ENCODE peak calls at places on chromosomes 7 and 10, in seven cellular contexts. One of them, this sample, is unnamed.

GRCh38 chr10:15739437-15739970 is 19.8 kb upstream of the ITGA8 start:
- DNase-seq in left colon: no peak
- DNase-seq in neural crest cell: no peak
- DNase-seq in K562: no peak
- DNase-seq in fibroblast of lung: no peak
- DNase-seq in SHP77: no peak
- DNase-seq in DMS153: no peak
- DNase-seq in this sample: no peak

GRCh38 chr10:58350619-58351323 is 16.0 kb downstream of the UBE2D1 start:
- DNase-seq in left colon: no peak
- DNase-seq in fibroblast of lung: no peak
- DNase-seq in SHP77: no peak
- DNase-seq in K562: no peak
- DNase-seq in DMS153: no peak
- DNase-seq in neural crest cell: no peak
- DNase-seq in this sample: no peak

GRCh38 chr10:81575007-81575406 is 300.0 kb upstream of the NRG3 start:
- DNase-seq in K562: no peak
- DNase-seq in left colon: no peak
- DNase-seq in fibroblast of lung: no peak
- DNase-seq in DMS153: no peak
- DNase-seq in SHP77: no peak
- DNase-seq in neural crest cell: no peak
- DNase-seq in this sample: no peak

GRCh38 chr7:23467731-23468720 is 2.3 kb downstream of the IGF2BP3 start:
- DNase-seq in fibroblast of lung: peak
- DNase-seq in K562: peak
- DNase-seq in DMS153: no peak
- DNase-seq in left colon: no peak
- DNase-seq in neural crest cell: peak
- DNase-seq in SHP77: peak
- DNase-seq in this sample: peak

GRCh38 chr7:112185005-112185834 is 21.0 kb downstream of the DOCK4 start:
- DNase-seq in neural crest cell: no peak
- DNase-seq in SHP77: no peak
- DNase-seq in DMS153: no peak
- DNase-seq in K562: no peak
- DNase-seq in fibroblast of lung: no peak
- DNase-seq in left colon: no peak
- DNase-seq in this sample: no peak

GRCh38 chr7:16762177-16762576 is 8.6 kb downstream of the TSPAN13 start:
- DNase-seq in SHP77: no peak
- DNase-seq in neural crest cell: no peak
- DNase-seq in fibroblast of lung: no peak
- DNase-seq in left colon: no peak
- DNase-seq in K562: no peak
- DNase-seq in DMS153: no peak
- DNase-seq in this sample: no peak

GRCh38 chr7:134702366-134703240 is 56.0 kb downstream of the BPGM start:
- DNase-seq in DMS153: no peak
- DNase-seq in SHP77: no peak
- DNase-seq in K562: no peak
- DNase-seq in fibroblast of lung: no peak
- DNase-seq in neural crest cell: no peak
- DNase-seq in left colon: no peak
- DNase-seq in this sample: no peak

GRCh38 chr7:81624021-81624630 is 145.7 kb downstream of the HGF start:
- DNase-seq in fibroblast of lung: peak
- DNase-seq in SHP77: no peak
- DNase-seq in K562: no peak
- DNase-seq in left colon: no peak
- DNase-seq in DMS153: no peak
- DNase-seq in neural crest cell: no peak
- DNase-seq in this sample: no peak

GRCh38 chr7:157310676-157311185 is 26.1 kb upstream of the DNAJB6 start:
- DNase-seq in neural crest cell: no peak
- DNase-seq in K562: no peak
- DNase-seq in left colon: no peak
- DNase-seq in fibroblast of lung: peak
- DNase-seq in DMS153: no peak
- DNase-seq in SHP77: no peak
- DNase-seq in this sample: peak

GRCh38 chr10:119516381-119517234 is 25.9 kb downstream of the RGS10 start:
- DNase-seq in DMS153: no peak
- DNase-seq in left colon: no peak
- DNase-seq in SHP77: no peak
- DNase-seq in fibroblast of lung: no peak
- DNase-seq in K562: peak
- DNase-seq in neural crest cell: no peak
- DNase-seq in this sample: no peak

GRCh38 chr10:68899186-68899745 is 1.8 kb upstream of the DDX50 start:
- DNase-seq in neural crest cell: no peak
- DNase-seq in DMS153: no peak
- DNase-seq in left colon: no peak
- DNase-seq in fibroblast of lung: no peak
- DNase-seq in SHP77: no peak
- DNase-seq in K562: no peak
- DNase-seq in this sample: no peak

GRCh38 chr10:62652114-62652513 is 152.4 kb upstream of the ADO start:
- DNase-seq in neural crest cell: no peak
- DNase-seq in DMS153: no peak
- DNase-seq in fibroblast of lung: peak
- DNase-seq in SHP77: no peak
- DNase-seq in left colon: no peak
- DNase-seq in K562: no peak
- DNase-seq in this sample: no peak

GRCh38 chr7:25854059-25854458 is 297.9 kb upstream of the NFE2L3 start:
- DNase-seq in left colon: no peak
- DNase-seq in DMS153: no peak
- DNase-seq in SHP77: no peak
- DNase-seq in fibroblast of lung: no peak
- DNase-seq in neural crest cell: no peak
- DNase-seq in K562: no peak
- DNase-seq in this sample: no peak

GRCh38 chr7:44116789-44117666 is 6.3 kb downstream of the POLD2 start:
- DNase-seq in SHP77: no peak
- DNase-seq in DMS153: no peak
- DNase-seq in K562: no peak
- DNase-seq in fibroblast of lung: no peak
- DNase-seq in neural crest cell: no peak
- DNase-seq in left colon: no peak
- DNase-seq in this sample: no peak

GRCh38 chr10:92965314-92965713 is 95.3 kb upstream of the CYP26C1 start:
- DNase-seq in K562: peak
- DNase-seq in neural crest cell: no peak
- DNase-seq in left colon: no peak
- DNase-seq in DMS153: no peak
- DNase-seq in SHP77: peak
- DNase-seq in fibroblast of lung: peak
- DNase-seq in this sample: peak

GRCh38 chr7:117076426-117076943 is 123.2 kb downstream of the ST7 start:
- DNase-seq in fibroblast of lung: no peak
- DNase-seq in DMS153: no peak
- DNase-seq in left colon: no peak
- DNase-seq in K562: no peak
- DNase-seq in SHP77: peak
- DNase-seq in neural crest cell: no peak
- DNase-seq in this sample: no peak

GRCh38 chr10:101066146-101066889 is 4.5 kb downstream of the KAZALD1 start:
- DNase-seq in K562: peak
- DNase-seq in neural crest cell: no peak
- DNase-seq in DMS153: peak
- DNase-seq in SHP77: peak
- DNase-seq in fibroblast of lung: peak
- DNase-seq in left colon: peak
- DNase-seq in this sample: peak

This sample was measured in Daoy.